ENCODE peak calls at places on chromosomes 5 and 9, in five cellular contexts. I is mesothelial cell of epicardium; A is psoas muscle; P is GM06990; U is CD4-positive, alpha-beta T cell. M is an unnamed sample.

GRCh38 chr9:13380903-13381302 is 101.4 kb upstream of the MPDZ start:
- DNase-seq in I (no peak), P (no peak), A (no peak), U (no peak), M (no peak)

GRCh38 chr5:180901204-180902009 is 2.4 kb downstream of the BTNL8 start:
- DNase-seq in A (no peak), U (no peak), P (no peak), I (no peak), M (no peak)

GRCh38 chr5:1075931-1076330 is 35.9 kb downstream of the SLC12A7 start:
- DNase-seq in A (no peak), U (no peak), I (no peak), P (no peak), M (no peak)

GRCh38 chr9:114000671-114001409 is 77.3 kb downstream of the AMBP start:
- DNase-seq in I (no peak), A (no peak), U (no peak), P (no peak), M (no peak)

GRCh38 chr5:164224772-164225171 is 719.4 kb downstream of the MAT2B start:
- DNase-seq in P (no peak), U (no peak), I (no peak), A (no peak), M (no peak)

GRCh38 chr9:100637787-100638186 is 59.9 kb downstream of the CAVIN4 start:
- DNase-seq in I (no peak), A (no peak), U (no peak), P (no peak), M (no peak)

GRCh38 chr5:59618644-59619043 is 274.9 kb downstream of the PDE4D start:
- DNase-seq in A (no peak), P (no peak), U (no peak), I (no peak), M (no peak)

GRCh38 chr5:33843579-33843978 is 48.2 kb downstream of the ADAMTS12 start:
- DNase-seq in U (no peak), P (no peak), I (no peak), A (no peak), M (no peak)

GRCh38 chr9:27602954-27603353 is 29.7 kb upstream of the C9orf72 start:
- DNase-seq in U (no peak), P (no peak), I (no peak), A (no peak), M (no peak)

GRCh38 chr5:12876541-12877298 is 972.5 kb upstream of the CTNND2 start:
- DNase-seq in I (no peak), P (no peak), U (no peak), A (no peak), M (no peak)

GRCh38 chr5:101935086-101935485 is 361.0 kb downstream of the SLCO4C1 start:
- DNase-seq in I (no peak), A (no peak), P (no peak), U (no peak), M (no peak)

GRCh38 chr5:170076707-170077106 is 29.0 kb upstream of the FOXI1 start:
- DNase-seq in P (no peak), I (no peak), A (no peak), U (no peak), M (no peak)

GRCh38 chr5:178249191-178249989 is 16.8 kb upstream of the PHYKPL start:
- DNase-seq in P (no peak), A (no peak), U (no peak), I (no peak), M (no peak)

GRCh38 chr5:150562832-150563231 is 54.9 kb downstream of the NDST1 start:
- DNase-seq in P (no peak), I (no peak), A (no peak), U (no peak), M (peak)

GRCh38 chr5:65830856-65831255 is 95.5 kb upstream of the ERBIN start:
- DNase-seq in A (no peak), U (no peak), I (no peak), P (no peak), M (no peak)

GRCh38 chr5:65833780-65834179 is 92.6 kb upstream of the ERBIN start:
- DNase-seq in A (no peak), P (no peak), U (no peak), I (no peak), M (no peak)

GRCh38 chr5:65832603-65833228 is 93.7 kb upstream of the ERBIN start:
- DNase-seq in U (no peak), I (no peak), A (no peak), P (no peak), M (no peak)

GRCh38 chr5:65831276-65831675 is 95.1 kb upstream of the ERBIN start:
- DNase-seq in A (no peak), I (no peak), P (no peak), U (no peak), M (no peak)

GRCh38 chr5:65832152-65832551 is 94.2 kb upstream of the ERBIN start:
- DNase-seq in U (no peak), P (no peak), A (no peak), I (no peak), M (no peak)
- TF ChIP-seq CTCF in U (no peak), P (no peak), A (no peak), I (no peak), M (no peak)

DNA sequence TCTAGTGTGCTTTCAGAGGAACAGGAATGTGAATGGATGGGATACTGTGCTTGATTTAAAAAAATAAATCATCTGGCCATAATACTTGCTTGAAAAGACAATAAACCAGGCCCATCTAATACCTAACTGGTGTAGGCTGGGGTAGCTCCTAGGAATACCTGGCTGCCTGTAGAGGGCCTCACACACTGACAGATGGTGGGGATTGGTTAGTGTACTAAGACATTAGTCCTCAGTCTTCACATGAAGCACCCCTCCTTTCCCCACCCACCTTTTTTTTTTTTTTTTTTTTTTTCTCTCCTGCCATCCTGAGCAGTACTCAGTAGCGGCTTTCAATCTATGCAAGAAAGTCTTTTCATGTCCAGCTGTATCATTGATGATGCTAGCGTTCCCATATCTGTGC is 130.5 kb downstream of the ADGRV1 start:
- DNase-seq in A (no peak), U (no peak), I (no peak), P (no peak), M (no peak)
- TF ChIP-seq CTCF in A (no peak), U (no peak), I (no peak), P (no peak), M (no peak)

GRCh38 chr9:72858089-72858912 is 94.6 kb downstream of the ALDH1A1 start:
- DNase-seq in I (no peak), P (no peak), A (no peak), U (no peak), M (no peak)
- TF ChIP-seq CTCF in I (no peak), P (no peak), A (no peak), U (no peak), M (no peak)

GRCh38 chr5:142863856-142864255 is 93.7 kb downstream of the ARHGAP26 start:
- DNase-seq in I (no peak), U (no peak), P (no peak), A (no peak), M (no peak)
- TF ChIP-seq CTCF in I (no peak), U (no peak), P (no peak), A (no peak), M (no peak)

GRCh38 chr9:112887377-112887776 is 3.3 kb downstream of the SLC46A2 start:
- DNase-seq in A (no peak), P (no peak), I (no peak), U (no peak), M (no peak)
- TF ChIP-seq CTCF in A (no peak), P (peak), I (no peak), U (no peak), M (no peak)

GRCh38 chr5:171579849-171580505 is 160.5 kb downstream of the FGF18 start:
- DNase-seq in U (no peak), A (no peak), I (no peak), P (no peak), M (no peak)

GRCh38 chr5:171581756-171582155 is 162.3 kb downstream of the FGF18 start:
- DNase-seq in I (no peak), A (no peak), U (no peak), P (no peak), M (no peak)

GRCh38 chr5:171580506-171581265 is 161.2 kb downstream of the FGF18 start:
- DNase-seq in A (no peak), P (no peak), I (no peak), U (no peak), M (no peak)

GRCh38 chr5:171585981-171586380 is 166.5 kb downstream of the FGF18 start:
- DNase-seq in P (no peak), I (no peak), U (no peak), A (no peak), M (no peak)

GRCh38 chr5:171582849-171583248 is 163.4 kb downstream of the FGF18 start:
- DNase-seq in U (no peak), I (no peak), P (no peak), A (no peak), M (peak)
- TF ChIP-seq CTCF in U (no peak), I (no peak), P (no peak), A (no peak), M (no peak)

DNA sequence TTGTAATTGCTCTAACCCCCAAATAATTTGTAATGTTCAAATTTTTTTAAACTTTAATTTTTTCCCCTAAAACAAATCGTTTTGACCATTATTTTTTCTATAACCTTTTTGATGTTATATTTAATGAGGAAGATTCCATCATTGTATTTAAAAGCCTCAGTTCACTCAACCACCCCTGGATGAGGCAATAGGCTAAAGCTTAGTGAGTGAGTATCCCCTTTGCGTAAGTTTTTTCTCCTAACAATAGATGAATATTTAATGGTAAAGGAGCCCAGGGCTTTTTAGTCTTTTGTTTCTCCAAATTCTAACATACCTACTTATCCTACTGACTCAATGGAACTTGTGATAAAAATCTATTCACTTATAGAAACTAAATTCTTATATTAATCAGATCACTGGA is 38.1 kb downstream of the ALDH1A1 start:
- DNase-seq in P (no peak), A (no peak), U (no peak), I (no peak), M (no peak)
- TF ChIP-seq CTCF in P (no peak), A (no peak), U (no peak), I (no peak), M (no peak)